ENCODE peak calls at places on chromosomes 3 and 15, in six cellular contexts. One of them, this sample, is unnamed.

GRCh38 chr3:13277130-13277783 is 142.9 kb downstream of the NUP210 start:
- DNase-seq in mesendoderm: no peak
- DNase-seq in H1: no peak
- DNase-seq in neuronal stem cell: no peak
- DNase-seq in SK-N-SH: no peak
- DNase-seq in GM23248: no peak
- DNase-seq in this sample: no peak

GRCh38 chr15:60396964-60397771 is 618 bp downstream of the ANXA2 start:
- DNase-seq in neuronal stem cell: no peak
- DNase-seq in SK-N-SH: peak; percentile 70
- DNase-seq in mesendoderm: peak; percentile 86
- DNase-seq in H1: peak; percentile 67
- DNase-seq in GM23248: peak; percentile 95
- DNase-seq in this sample: peak; percentile 78

GRCh38 chr3:46579756-46580286 is 13.7 kb upstream of the LRRC2 start:
- DNase-seq in neuronal stem cell: no peak
- DNase-seq in H1: peak; percentile 42
- DNase-seq in GM23248: no peak
- DNase-seq in mesendoderm: no peak
- DNase-seq in SK-N-SH: no peak
- DNase-seq in this sample: no peak

GRCh38 chr15:95134306-95135100 is 903.1 kb downstream of the MCTP2 start:
- DNase-seq in H1: no peak
- DNase-seq in mesendoderm: no peak
- DNase-seq in GM23248: peak; percentile 15
- DNase-seq in neuronal stem cell: no peak
- DNase-seq in SK-N-SH: no peak
- DNase-seq in this sample: no peak

GRCh38 chr15:96306321-96306720 is 24.2 kb upstream of the NR2F2 start:
- DNase-seq in neuronal stem cell: no peak
- DNase-seq in H1: no peak
- DNase-seq in mesendoderm: no peak
- DNase-seq in SK-N-SH: no peak
- DNase-seq in GM23248: no peak
- DNase-seq in this sample: no peak

GRCh38 chr3:129596194-129597086 is 10.0 kb downstream of the PLXND1 start:
- DNase-seq in neuronal stem cell: no peak
- DNase-seq in mesendoderm: peak; percentile 79
- DNase-seq in GM23248: peak; percentile 95
- DNase-seq in H1: no peak
- DNase-seq in SK-N-SH: peak; percentile 64
- DNase-seq in this sample: no peak

GRCh38 chr3:15440891-15441290 is 13.5 kb downstream of the EAF1 start:
- DNase-seq in neuronal stem cell: no peak
- DNase-seq in mesendoderm: no peak
- DNase-seq in SK-N-SH: no peak
- DNase-seq in GM23248: peak; percentile 37
- DNase-seq in H1: no peak
- DNase-seq in this sample: no peak

GRCh38 chr3:165903885-165904284 is 66.7 kb upstream of the BCHE start:
- DNase-seq in H1: no peak
- DNase-seq in SK-N-SH: no peak
- DNase-seq in neuronal stem cell: no peak
- DNase-seq in GM23248: no peak
- DNase-seq in mesendoderm: peak; percentile 51
- DNase-seq in this sample: peak; percentile 40

GRCh38 chr3:170321326-170322034 is 36.0 kb upstream of the SKIL start:
- DNase-seq in H1: no peak
- DNase-seq in GM23248: no peak
- DNase-seq in neuronal stem cell: no peak
- DNase-seq in SK-N-SH: no peak
- DNase-seq in mesendoderm: peak; percentile 24
- DNase-seq in this sample: no peak

GRCh38 chr3:138186803-138187295 is 252 bp upstream of the ARMC8 start:
- DNase-seq in mesendoderm: no peak
- DNase-seq in neuronal stem cell: no peak
- DNase-seq in H1: no peak
- DNase-seq in GM23248: peak; percentile 94
- DNase-seq in SK-N-SH: peak; percentile 97
- DNase-seq in this sample: peak; percentile 81

GRCh38 chr3:12579919-12580318 is 23.0 kb downstream of the MKRN2 start:
- DNase-seq in mesendoderm: no peak
- DNase-seq in H1: no peak
- DNase-seq in neuronal stem cell: no peak
- DNase-seq in SK-N-SH: no peak
- DNase-seq in GM23248: peak; percentile 70
- DNase-seq in this sample: no peak

GRCh38 chr3:45992820-45993219 is 2.8 kb downstream of the FYCO1 start:
- DNase-seq in neuronal stem cell: no peak
- DNase-seq in mesendoderm: peak; percentile 60
- DNase-seq in GM23248: peak; percentile 82
- DNase-seq in H1: no peak
- DNase-seq in SK-N-SH: no peak
- DNase-seq in this sample: no peak

GRCh38 chr15:64847876-64848716 is 6.4 kb downstream of the PLEKHO2 start:
- DNase-seq in mesendoderm: no peak
- DNase-seq in neuronal stem cell: no peak
- DNase-seq in GM23248: no peak
- DNase-seq in SK-N-SH: no peak
- DNase-seq in H1: no peak
- DNase-seq in this sample: no peak

GRCh38 chr15:64854526-64854925 is 12.8 kb downstream of the PLEKHO2 start:
- DNase-seq in neuronal stem cell: no peak
- DNase-seq in SK-N-SH: no peak
- DNase-seq in GM23248: no peak
- DNase-seq in H1: no peak
- DNase-seq in mesendoderm: no peak
- DNase-seq in this sample: no peak

GRCh38 chr15:64850778-64851502 is 9.2 kb downstream of the PLEKHO2 start:
- DNase-seq in neuronal stem cell: no peak
- DNase-seq in mesendoderm: peak; percentile 44
- DNase-seq in SK-N-SH: no peak
- DNase-seq in H1: no peak
- DNase-seq in GM23248: no peak
- DNase-seq in this sample: no peak

GRCh38 chr15:64854041-64854440 is 12.3 kb downstream of the PLEKHO2 start:
- DNase-seq in mesendoderm: no peak
- DNase-seq in neuronal stem cell: no peak
- DNase-seq in GM23248: no peak
- DNase-seq in SK-N-SH: no peak
- DNase-seq in H1: no peak
- DNase-seq in this sample: no peak

DNA sequence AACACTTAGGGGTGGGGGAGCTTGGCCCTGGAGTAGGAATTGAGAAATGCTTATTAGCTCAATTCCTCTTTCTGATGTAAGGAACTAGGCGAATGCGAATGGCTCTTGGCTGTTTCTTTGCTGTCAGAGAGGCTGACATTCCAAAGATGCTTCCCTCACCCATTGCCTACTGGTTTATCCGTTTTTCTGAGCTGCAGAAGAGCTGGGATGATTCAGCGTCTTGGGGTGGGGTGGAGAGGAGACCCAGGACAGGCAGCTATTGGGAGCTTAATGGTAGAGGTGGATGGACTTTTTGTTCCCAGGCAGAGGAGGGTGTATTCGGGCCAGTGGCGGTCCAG is 9.8 kb downstream of the PLEKHO2 start:
- DNase-seq in neuronal stem cell: no peak
- DNase-seq in mesendoderm: peak; percentile 93
- DNase-seq in SK-N-SH: no peak
- DNase-seq in H1: no peak
- DNase-seq in GM23248: peak; percentile 90
- DNase-seq in this sample: no peak
- H3K9ac ChIP-seq in neuronal stem cell: no peak overlapping the region
- H3K9ac ChIP-seq in mesendoderm: no peak overlapping the region
- H3K9ac ChIP-seq in SK-N-SH: no peak overlapping the region
- H3K9ac ChIP-seq in H1: no peak overlapping the region
- H3K9ac ChIP-seq in GM23248: peak overlapping the region; percentile 33
- H3K9ac ChIP-seq in this sample: no peak overlapping the region

DNA sequence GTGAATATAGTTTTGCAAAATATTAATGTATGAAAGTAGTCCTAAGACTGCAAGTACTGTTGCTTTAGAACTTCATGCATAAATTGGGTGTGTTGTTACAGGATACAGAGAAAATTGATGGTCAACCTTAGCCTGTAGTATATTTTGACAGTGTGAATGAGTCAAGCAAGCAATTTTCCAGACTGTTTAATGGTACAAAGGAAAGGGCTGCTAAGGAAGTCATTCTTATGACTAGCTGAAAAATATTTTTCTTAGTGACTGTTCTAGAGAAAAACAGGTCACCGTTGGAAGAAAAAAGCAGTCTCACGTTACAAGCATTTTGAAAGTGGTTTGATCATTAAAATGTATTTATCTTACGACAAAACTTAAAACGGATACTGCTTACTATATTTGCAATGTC is 49.2 kb downstream of the MBNL1 start:
- DNase-seq in GM23248: peak; percentile 87
- DNase-seq in SK-N-SH: no peak
- DNase-seq in H1: no peak
- DNase-seq in mesendoderm: no peak
- DNase-seq in neuronal stem cell: no peak
- DNase-seq in this sample: peak; percentile 63
- H3K27ac ChIP-seq in GM23248: peak overlapping the region; percentile 82
- H3K27ac ChIP-seq in SK-N-SH: peak overlapping the region; percentile 86
- H3K27ac ChIP-seq in H1: no peak overlapping the region
- H3K27ac ChIP-seq in mesendoderm: no peak overlapping the region
- H3K27ac ChIP-seq in neuronal stem cell: no peak overlapping the region
- H3K27ac ChIP-seq in this sample: peak overlapping the region; percentile 50

GRCh38 chr3:187041362-187042061 is 97.8 kb downstream of the RPL39L start:
- DNase-seq in H1: no peak
- DNase-seq in GM23248: peak; percentile 44
- DNase-seq in SK-N-SH: no peak
- DNase-seq in mesendoderm: no peak
- DNase-seq in neuronal stem cell: no peak
- DNase-seq in this sample: no peak

GRCh38 chr3:187040637-187041361 is 98.5 kb downstream of the RPL39L start:
- DNase-seq in GM23248: peak; percentile 68
- DNase-seq in mesendoderm: peak; percentile 67
- DNase-seq in neuronal stem cell: no peak
- DNase-seq in SK-N-SH: no peak
- DNase-seq in H1: no peak
- DNase-seq in this sample: peak; percentile 39

GRCh38 chr3:187039723-187040414 is 99.4 kb downstream of the RPL39L start:
- DNase-seq in neuronal stem cell: no peak
- DNase-seq in GM23248: no peak
- DNase-seq in SK-N-SH: no peak
- DNase-seq in mesendoderm: no peak
- DNase-seq in H1: no peak
- DNase-seq in this sample: no peak

GRCh38 chr3:187036394-187036793 is 102.9 kb downstream of the RPL39L start:
- DNase-seq in mesendoderm: no peak
- DNase-seq in SK-N-SH: no peak
- DNase-seq in H1: no peak
- DNase-seq in neuronal stem cell: no peak
- DNase-seq in GM23248: no peak
- DNase-seq in this sample: no peak

GRCh38 chr3:187039100-187039722 is 100.1 kb downstream of the RPL39L start:
- DNase-seq in mesendoderm: no peak
- DNase-seq in SK-N-SH: no peak
- DNase-seq in GM23248: no peak
- DNase-seq in H1: no peak
- DNase-seq in neuronal stem cell: no peak
- DNase-seq in this sample: no peak
- H3K9ac ChIP-seq in mesendoderm: no peak overlapping the region
- H3K9ac ChIP-seq in SK-N-SH: no peak overlapping the region
- H3K9ac ChIP-seq in GM23248: no peak overlapping the region
- H3K9ac ChIP-seq in H1: no peak overlapping the region
- H3K9ac ChIP-seq in neuronal stem cell: no peak overlapping the region
- H3K9ac ChIP-seq in this sample: no peak overlapping the region

GRCh38 chr3:52232279-52233107 is 6.5 kb downstream of the TWF2 start:
- DNase-seq in SK-N-SH: no peak
- DNase-seq in neuronal stem cell: no peak
- DNase-seq in mesendoderm: no peak
- DNase-seq in H1: no peak
- DNase-seq in GM23248: no peak
- DNase-seq in this sample: no peak
- H3K27ac ChIP-seq in SK-N-SH: no peak overlapping the region
- H3K27ac ChIP-seq in neuronal stem cell: no peak overlapping the region
- H3K27ac ChIP-seq in mesendoderm: no peak overlapping the region
- H3K27ac ChIP-seq in H1: no peak overlapping the region
- H3K27ac ChIP-seq in GM23248: no peak overlapping the region
- H3K27ac ChIP-seq in this sample: no peak overlapping the region

DNA sequence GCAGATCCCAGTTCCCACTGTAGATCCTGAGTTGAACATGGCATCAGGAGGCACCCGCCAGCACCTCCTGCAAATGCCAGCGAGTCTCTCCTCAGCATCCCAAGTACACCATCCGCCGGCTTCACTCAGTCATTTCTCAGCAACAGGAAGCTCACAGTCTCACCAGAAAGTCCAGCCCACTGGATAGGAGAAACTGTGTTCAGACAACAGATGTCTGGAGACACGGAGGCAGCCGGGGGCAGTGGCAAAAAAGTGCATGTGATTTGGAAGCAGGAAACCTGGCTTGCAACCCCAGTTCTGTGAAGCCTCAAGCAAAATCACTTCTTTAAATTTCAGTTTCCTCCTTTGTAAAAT is 68.7 kb downstream of the SRGAP3 start:
- DNase-seq in SK-N-SH: no peak
- DNase-seq in H1: no peak
- DNase-seq in mesendoderm: no peak
- DNase-seq in neuronal stem cell: no peak
- DNase-seq in GM23248: no peak
- DNase-seq in this sample: no peak
- H3K9ac ChIP-seq in SK-N-SH: no peak overlapping the region
- H3K9ac ChIP-seq in H1: no peak overlapping the region
- H3K9ac ChIP-seq in mesendoderm: no peak overlapping the region
- H3K9ac ChIP-seq in neuronal stem cell: no peak overlapping the region
- H3K9ac ChIP-seq in GM23248: no peak overlapping the region
- H3K9ac ChIP-seq in this sample: no peak overlapping the region

GRCh38 chr15:82951472-82952155 is 906 bp downstream of the HOMER2 start:
- DNase-seq in GM23248: peak; percentile 75
- DNase-seq in neuronal stem cell: no peak
- DNase-seq in H1: no peak
- DNase-seq in SK-N-SH: peak; percentile 33
- DNase-seq in mesendoderm: no peak
- DNase-seq in this sample: peak; percentile 67
- H3K27ac ChIP-seq in GM23248: peak overlapping the region; percentile 38
- H3K27ac ChIP-seq in neuronal stem cell: no peak overlapping the region
- H3K27ac ChIP-seq in H1: no peak overlapping the region
- H3K27ac ChIP-seq in SK-N-SH: no peak overlapping the region
- H3K27ac ChIP-seq in mesendoderm: no peak overlapping the region
- H3K27ac ChIP-seq in this sample: peak overlapping the region; percentile 10

DNA sequence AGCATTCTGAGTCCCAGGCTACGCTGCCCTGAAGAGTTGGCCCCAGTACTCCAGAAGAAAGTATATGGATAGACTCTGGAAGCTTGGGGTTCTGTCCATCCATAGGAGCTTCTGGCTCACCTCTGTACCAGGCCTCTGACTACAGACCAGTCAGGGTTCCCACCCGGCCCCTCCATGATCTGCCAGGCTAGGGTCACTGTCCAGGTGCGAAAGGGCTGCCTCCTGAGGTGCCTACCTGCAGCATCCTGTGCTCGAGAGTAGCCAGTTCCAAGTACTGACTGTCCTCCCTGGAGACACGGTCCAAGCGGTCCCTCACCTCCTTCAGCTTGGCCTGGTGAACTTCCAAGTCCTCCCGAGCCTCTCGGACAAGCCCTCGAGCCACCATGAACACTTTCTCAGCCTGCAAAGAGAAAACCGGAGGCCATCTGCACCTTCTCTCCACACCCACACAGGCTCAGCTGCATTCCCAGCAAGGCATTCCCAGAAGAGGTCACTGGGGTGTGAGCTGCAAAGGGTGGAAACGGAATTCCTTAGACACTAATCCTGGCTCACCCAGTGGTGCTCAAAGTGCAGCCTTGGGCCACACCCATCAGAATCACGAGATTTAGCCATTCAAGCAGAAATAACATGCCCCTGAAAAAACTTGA is 3.7 kb upstream of the PLXNB1 start:
- DNase-seq in mesendoderm: no peak
- DNase-seq in neuronal stem cell: no peak
- DNase-seq in H1: no peak
- DNase-seq in SK-N-SH: no peak
- DNase-seq in GM23248: peak; percentile 83
- DNase-seq in this sample: peak; percentile 26
- H3K9ac ChIP-seq in mesendoderm: no peak overlapping the region
- H3K9ac ChIP-seq in neuronal stem cell: no peak overlapping the region
- H3K9ac ChIP-seq in H1: no peak overlapping the region
- H3K9ac ChIP-seq in SK-N-SH: no peak overlapping the region
- H3K9ac ChIP-seq in GM23248: peak overlapping the region; percentile 48
- H3K9ac ChIP-seq in this sample: no peak overlapping the region

This sample was measured in PC-3.